ENCODE peak calls at places on chromosomes 16 and 17, in four cellular contexts. S is mammary epithelial cell, J is neural progenitor cell, R is left ventricle myocardium inferior. X is an unnamed sample.

GRCh38 chr17:72176902-72177660 is 56.3 kb downstream of the SOX9 start:
- DNase-seq in J (no peak), S (no peak), R (no peak), X (no peak)

GRCh38 chr17:31431795-31432658 is 40.6 kb downstream of the RAB11FIP4 start:
- DNase-seq in S (no peak), J (peak), R (no peak), X (no peak)

GRCh38 chr17:4978720-4979119 is 8.8 kb downstream of the CAMTA2 start:
- DNase-seq in S (no peak), R (no peak), J (no peak), X (no peak)

GRCh38 chr17:57902800-57903759 is 52.1 kb downstream of the CUEDC1 start:
- DNase-seq in R (peak), J (no peak), S (peak), X (peak)

GRCh38 chr17:4463818-4464501 is 30.2 kb downstream of the SPNS3 start:
- DNase-seq in S (no peak), R (no peak), J (no peak), X (no peak)

GRCh38 chr17:73045722-73046121 is 46.8 kb downstream of the SLC39A11 start:
- DNase-seq in R (no peak), J (no peak), S (no peak), X (no peak)

GRCh38 chr17:2875608-2876007 is 79.4 kb downstream of the RAP1GAP2 start:
- DNase-seq in J (no peak), S (no peak), R (no peak), X (no peak)

GRCh38 chr16:66264311-66265105 is 102.0 kb upstream of the CDH5 start:
- DNase-seq in S (no peak), R (no peak), J (no peak), X (no peak)

GRCh38 chr17:48002920-48003685 is 32.2 kb downstream of the CDK5RAP3 start:
- DNase-seq in S (no peak), R (no peak), J (peak), X (peak)

GRCh38 chr17:49523706-49524472 is 28.8 kb downstream of the NGFR start:
- DNase-seq in S (peak), R (no peak), J (no peak), X (no peak)

GRCh38 chr17:8004899-8005298 is 2.5 kb downstream of the GUCY2D start:
- DNase-seq in R (no peak), J (no peak), S (no peak), X (peak)

DNA sequence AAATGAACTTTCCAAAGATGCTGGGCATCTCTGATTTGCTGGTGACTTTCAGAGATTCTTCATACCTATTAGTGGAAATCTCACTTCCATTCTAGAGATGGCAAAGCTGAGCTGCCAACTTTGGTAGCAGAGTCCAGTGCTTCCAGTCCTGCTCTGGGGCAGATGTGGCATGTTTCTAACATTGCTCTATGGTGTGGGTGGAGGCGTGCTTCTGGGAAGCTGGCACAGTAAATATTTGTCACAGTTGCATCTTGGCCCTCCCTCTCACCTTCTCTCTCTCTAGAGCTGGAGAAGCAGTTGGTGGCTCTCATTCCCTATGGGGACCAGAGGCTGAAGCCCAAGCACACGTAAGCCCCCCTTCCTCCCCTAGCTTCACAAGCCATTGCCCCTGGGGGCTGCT is 1.9 kb downstream of the TMEM106A start:
- DNase-seq in S (no peak), R (no peak), J (no peak), X (no peak)
- TF ChIP-seq CTCF in S (no peak), R (no peak), J (no peak), X (no peak)

DNA sequence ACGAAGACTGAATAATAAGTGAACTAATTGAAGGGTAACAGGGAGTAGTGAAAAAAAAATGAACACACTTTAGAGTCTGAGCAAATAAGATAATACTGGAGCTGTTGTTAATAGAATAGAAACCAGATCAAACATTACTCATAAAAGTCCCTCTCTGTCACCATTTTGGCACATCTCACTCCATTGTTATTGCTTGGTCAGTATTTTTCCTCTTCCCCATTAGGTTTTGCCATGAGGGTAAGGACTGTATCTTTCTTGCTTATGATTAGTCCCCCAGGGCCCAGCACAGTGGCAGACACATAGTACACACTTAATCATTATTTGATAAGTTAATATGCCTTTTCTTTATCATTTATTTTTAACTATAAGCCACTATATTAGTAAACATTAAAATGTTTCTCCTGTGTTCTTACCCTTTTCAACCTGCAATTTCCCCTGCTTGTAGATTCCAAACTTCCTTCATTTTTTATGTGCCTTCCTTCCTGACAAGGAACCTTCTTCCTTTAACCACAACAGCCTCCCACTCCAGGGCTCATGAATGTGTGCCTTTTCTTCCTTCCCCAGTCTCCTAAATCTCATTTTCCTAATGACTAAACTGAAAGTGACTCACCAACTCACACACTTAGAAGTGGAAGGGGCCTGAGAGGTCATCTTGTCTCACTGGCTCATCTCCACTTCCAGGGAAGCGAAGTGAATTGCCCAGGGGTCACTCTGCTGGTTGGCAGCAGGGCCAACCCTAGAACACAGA is 88.2 kb upstream of the HAS3 start:
- DNase-seq in R (no peak), S (peak), J (no peak), X (peak)
- H3K27ac ChIP-seq in R (peak), S (peak), J (no peak), X (peak)

GRCh38 chr16:23301251-23302044 is 654 bp upstream of the SCNN1B start:
- DNase-seq in J (no peak), R (no peak), S (no peak), X (no peak)

GRCh38 chr16:23304620-23305019 is 2.5 kb downstream of the SCNN1B start:
- DNase-seq in R (no peak), S (no peak), J (no peak), X (no peak)

GRCh38 chr16:23303685-23304084 is 1.6 kb downstream of the SCNN1B start:
- DNase-seq in R (no peak), S (no peak), J (no peak), X (no peak)

GRCh38 chr16:23298290-23298689 is 3.8 kb upstream of the SCNN1B start:
- DNase-seq in S (no peak), J (no peak), R (no peak), X (no peak)

DNA sequence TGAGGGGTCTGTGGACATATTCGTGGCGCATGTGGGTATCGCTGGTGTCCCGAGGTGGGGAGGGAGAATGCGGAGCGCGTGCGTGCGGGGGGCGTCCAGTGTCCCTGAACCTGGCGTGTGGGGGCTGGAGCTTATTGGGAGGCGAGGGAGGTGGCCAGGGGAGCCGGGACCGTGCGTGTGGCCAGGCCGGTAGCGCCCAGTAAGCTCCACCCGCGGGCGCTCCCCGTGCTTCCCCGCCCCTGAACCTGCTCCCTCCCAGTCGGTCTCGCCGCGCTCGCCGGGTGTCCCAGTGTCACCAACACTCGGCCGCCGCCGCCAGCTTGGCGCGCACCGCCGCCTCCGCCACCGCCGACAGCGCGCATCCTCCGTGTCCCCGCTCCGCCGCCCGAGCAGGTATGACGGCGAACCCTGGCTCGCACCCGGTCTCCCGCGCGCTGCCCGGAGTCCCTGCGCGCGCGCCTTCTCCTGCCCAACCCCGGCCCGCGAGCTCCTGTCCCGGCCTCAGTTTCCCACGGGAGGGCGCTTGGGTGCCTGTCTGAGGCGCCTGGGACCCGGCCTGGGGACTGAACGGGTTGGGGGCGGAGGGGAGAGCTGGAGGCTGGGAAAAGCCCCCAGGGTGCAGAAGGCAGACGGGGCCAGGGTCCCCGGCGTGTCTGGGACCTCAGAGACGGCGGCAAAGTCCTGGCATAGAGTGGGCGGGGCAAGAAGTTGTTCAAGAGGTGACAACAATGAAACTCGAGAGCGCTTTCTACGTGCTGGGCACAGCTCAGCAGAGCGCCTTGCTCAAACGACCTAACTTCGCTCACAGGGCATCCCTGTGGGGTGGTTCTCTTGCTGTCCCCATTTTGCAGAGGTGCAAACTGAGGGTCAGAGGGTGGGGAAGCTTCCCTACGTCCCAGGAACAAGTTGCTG is at the start of gene SCNN1B:
- DNase-seq in R (no peak), J (peak), S (no peak), X (no peak)
- H3K4me3 ChIP-seq in R (peak), J (peak), S (peak), X (no peak)

GRCh38 chr17:67559381-67559966 is 158.3 kb upstream of the NOL11 start:
- DNase-seq in S (no peak), J (no peak), R (no peak), X (no peak)
- TF ChIP-seq CTCF in S (peak), J (peak), R (peak), X (peak)